ENCODE peak calls at places on chromosomes 11 and 22, in eight cellular contexts. S is fibroblast of pulmonary artery, I is cardiac muscle cell, A is endothelial cell, P is NB4, Q is cardiac fibroblast, R is MCF 10A, Y is PC-9. B is an unnamed sample.

GRCh38 chr11:10134975-10135481 is 159.0 kb downstream of the SBF2 start:
- DNase-seq in S (no peak), I (no peak), A (no peak), P (no peak), Q (no peak), R (no peak), Y (no peak), B (no peak)

GRCh38 chr11:4643084-4643483 is 698 bp upstream of the OR51E1 start:
- DNase-seq in S (no peak), I (no peak), A (no peak), P (no peak), Q (peak), R (no peak), Y (no peak), B (no peak)

GRCh38 chr11:124442847-124443246 is 2.6 kb downstream of the OR8B8 start:
- DNase-seq in S (no peak), I (no peak), A (no peak), P (no peak), Q (no peak), R (no peak), Y (no peak), B (no peak)

GRCh38 chr11:29159552-29160465 is 857.0 kb downstream of the KCNA4 start:
- DNase-seq in S (peak), I (peak), A (peak), P (peak), Q (peak), R (peak), Y (peak), B (no peak)

GRCh38 chr11:87144266-87144665 is 106.5 kb downstream of the TMEM135 start:
- DNase-seq in S (no peak), I (no peak), A (no peak), P (no peak), Q (no peak), R (peak), Y (no peak), B (no peak)

GRCh38 chr11:103364687-103365086 is 255.5 kb downstream of the DYNC2H1 start:
- DNase-seq in S (peak), I (no peak), A (no peak), P (no peak), Q (no peak), R (no peak), Y (no peak), B (no peak)

GRCh38 chr11:704189-704798 is 1.7 kb upstream of the EPS8L2 start:
- DNase-seq in S (no peak), I (no peak), A (no peak), P (no peak), Q (no peak), R (no peak), Y (no peak), B (no peak)

GRCh38 chr22:27223317-27224177 is 566.2 kb downstream of the MIAT start:
- DNase-seq in S (peak), I (peak), A (no peak), P (no peak), Q (peak), R (peak), Y (peak), B (no peak)

GRCh38 chr22:38218661-38219331 is 17.0 kb downstream of the MAFF start:
- DNase-seq in S (peak), I (peak), A (peak), P (no peak), Q (peak), R (peak), Y (peak), B (no peak)

GRCh38 chr11:36376888-36377758 is 81.0 kb downstream of the PRR5L start:
- DNase-seq in S (peak), I (peak), A (peak), P (no peak), Q (peak), R (peak), Y (peak), B (peak)

GRCh38 chr11:123301696-123302400 is 106.8 kb upstream of the CLMP start:
- DNase-seq in S (peak), I (peak), A (peak), P (peak), Q (peak), R (peak), Y (peak), B (peak)

GRCh38 chr11:76455331-76455730 is 10.5 kb downstream of the EMSY start:
- DNase-seq in S (peak), I (peak), A (peak), P (no peak), Q (no peak), R (no peak), Y (peak), B (no peak)

GRCh38 chr22:40498454-40499186 is 128.2 kb downstream of the SGSM3 start:
- DNase-seq in S (peak), I (peak), A (no peak), P (no peak), Q (peak), R (peak), Y (peak), B (no peak)

GRCh38 chr22:45164217-45165123 is 745 bp downstream of the NUP50 start:
- DNase-seq in S (peak), I (peak), A (peak), P (peak), Q (no peak), R (no peak), Y (peak), B (no peak)

GRCh38 chr22:46815896-46816721 is 53.7 kb downstream of the TBC1D22A start:
- DNase-seq in S (peak), I (peak), A (no peak), P (peak), Q (peak), R (peak), Y (no peak), B (no peak)

GRCh38 chr11:47348859-47349258 is 3.6 kb downstream of the MYBPC3 start:
- DNase-seq in S (peak), I (peak), A (no peak), P (peak), Q (peak), R (peak), Y (peak), B (no peak)

GRCh38 chr22:45425101-45425500 is 11.6 kb downstream of the RIBC2 start:
- DNase-seq in S (peak), I (peak), A (no peak), P (peak), Q (peak), R (no peak), Y (no peak), B (no peak)

GRCh38 chr11:44311339-44312261 is 1.7 kb upstream of the ALX4 start:
- DNase-seq in S (no peak), I (no peak), A (no peak), P (no peak), Q (no peak), R (no peak), Y (no peak), B (no peak)

GRCh38 chr11:83033972-83034672 is 37.6 kb downstream of the RAB30 start:
- DNase-seq in S (peak), I (peak), A (no peak), P (no peak), Q (peak), R (peak), Y (peak), B (no peak)

GRCh38 chr22:30073743-30074142 is 6.5 kb upstream of the HORMAD2 start:
- DNase-seq in S (no peak), I (no peak), A (no peak), P (no peak), Q (no peak), R (no peak), Y (no peak), B (no peak)

GRCh38 chr11:57425565-57426438 is 1.1 kb downstream of the SLC43A3 start:
- DNase-seq in S (peak), I (peak), A (no peak), P (peak), Q (peak), R (peak), Y (no peak), B (no peak)

GRCh38 chr11:88484873-88485621 is 147.5 kb upstream of the CTSC start:
- DNase-seq in S (peak), I (peak), A (peak), P (peak), Q (peak), R (peak), Y (peak), B (no peak)

GRCh38 chr11:1639102-1639620 is 9.6 kb downstream of the KRTAP5-5 start:
- DNase-seq in S (no peak), I (no peak), A (no peak), P (no peak), Q (no peak), R (no peak), Y (no peak), B (no peak)

GRCh38 chr11:45945392-45945999 is 23.0 kb downstream of the LARGE2 start:
- DNase-seq in S (no peak), I (no peak), A (no peak), P (no peak), Q (no peak), R (no peak), Y (no peak), B (no peak)

GRCh38 chr11:112082729-112083128 is 3.8 kb downstream of the TIMM8B start:
- DNase-seq in S (peak), I (peak), A (no peak), P (peak), Q (peak), R (peak), Y (no peak), B (no peak)

GRCh38 chr22:27512283-27512761 is 289.2 kb downstream of the MN1 start:
- DNase-seq in S (peak), I (peak), A (no peak), P (no peak), Q (peak), R (peak), Y (peak), B (no peak)

GRCh38 chr11:83206771-83207413 is 13.4 kb downstream of the ANKRD42 start:
- DNase-seq in S (peak), I (no peak), A (no peak), P (no peak), Q (peak), R (no peak), Y (no peak), B (no peak)

GRCh38 chr11:67384851-67385366 is 6.9 kb upstream of the RAD9A start:
- DNase-seq in S (peak), I (peak), A (no peak), P (no peak), Q (peak), R (peak), Y (peak), B (no peak)

GRCh38 chr11:30357872-30358271 is 35.0 kb downstream of the ARL14EP start:
- DNase-seq in S (no peak), I (no peak), A (no peak), P (no peak), Q (no peak), R (no peak), Y (no peak), B (no peak)

GRCh38 chr11:124837491-124837856 is 27.8 kb upstream of the ROBO3 start:
- DNase-seq in S (peak), I (peak), A (peak), P (peak), Q (peak), R (peak), Y (peak), B (no peak)

GRCh38 chr11:69718147-69718546 is 14.3 kb upstream of the FGF19 start:
- DNase-seq in S (peak), I (peak), A (peak), P (peak), Q (peak), R (no peak), Y (peak), B (no peak)

GRCh38 chr11:119305556-119306372 is 11.2 kb downstream of the MCAM start:
- DNase-seq in S (no peak), I (no peak), A (no peak), P (no peak), Q (no peak), R (no peak), Y (no peak), B (no peak)

GRCh38 chr11:12120031-12121008 is 9.9 kb downstream of the MICAL2 start:
- DNase-seq in S (peak), I (peak), A (no peak), P (no peak), Q (no peak), R (no peak), Y (no peak), B (no peak)

DNA sequence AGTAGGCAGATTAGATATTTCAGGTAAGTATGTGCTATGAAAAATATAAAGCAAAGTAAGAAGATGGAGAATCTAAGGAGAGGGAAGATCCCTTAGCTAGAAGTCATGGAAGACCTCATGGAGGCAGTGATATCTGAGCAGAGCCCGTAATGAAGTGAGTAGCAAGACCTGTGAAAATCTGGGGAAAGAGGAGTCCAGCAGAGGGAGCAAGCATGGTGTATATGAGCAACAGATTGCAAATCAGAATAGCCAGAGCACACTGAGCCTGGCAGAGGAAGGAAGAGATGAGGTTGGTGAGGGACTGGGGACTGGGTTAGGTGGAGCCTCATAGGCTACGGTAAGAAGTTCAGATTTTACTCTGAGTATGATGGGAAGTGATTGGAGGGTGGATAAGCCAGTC is 9.4 kb downstream of the LHFPL7 start:
- DNase-seq in S (peak), I (peak), A (peak), P (peak), Q (peak), R (peak), Y (no peak), B (no peak)
- TF ChIP-seq CTCF in S (peak), I (peak), A (no peak), P (peak), Q (peak), R (peak), Y (peak), B (no peak)

GRCh38 chr11:17770048-17770652 is 35.6 kb downstream of the KCNC1 start:
- DNase-seq in S (no peak), I (no peak), A (no peak), P (peak), Q (no peak), R (peak), Y (peak), B (no peak)
- TF ChIP-seq CTCF in S (peak), I (peak), A (no peak), P (peak), Q (peak), R (peak), Y (no peak), B (no peak)

GRCh38 chr11:122082203-122082602 is 33.8 kb downstream of the BLID start:
- DNase-seq in S (no peak), I (no peak), A (no peak), P (no peak), Q (no peak), R (no peak), Y (no peak), B (no peak)

GRCh38 chr11:122081073-122081472 is 34.9 kb downstream of the BLID start:
- DNase-seq in S (no peak), I (no peak), A (no peak), P (no peak), Q (no peak), R (no peak), Y (no peak), B (no peak)

GRCh38 chr11:122085712-122086111 is 30.3 kb downstream of the BLID start:
- DNase-seq in S (no peak), I (no peak), A (no peak), P (no peak), Q (no peak), R (no peak), Y (no peak), B (no peak)

GRCh38 chr11:122089111-122089510 is 26.9 kb downstream of the BLID start:
- DNase-seq in S (no peak), I (no peak), A (no peak), P (no peak), Q (no peak), R (no peak), Y (no peak), B (no peak)

DNA sequence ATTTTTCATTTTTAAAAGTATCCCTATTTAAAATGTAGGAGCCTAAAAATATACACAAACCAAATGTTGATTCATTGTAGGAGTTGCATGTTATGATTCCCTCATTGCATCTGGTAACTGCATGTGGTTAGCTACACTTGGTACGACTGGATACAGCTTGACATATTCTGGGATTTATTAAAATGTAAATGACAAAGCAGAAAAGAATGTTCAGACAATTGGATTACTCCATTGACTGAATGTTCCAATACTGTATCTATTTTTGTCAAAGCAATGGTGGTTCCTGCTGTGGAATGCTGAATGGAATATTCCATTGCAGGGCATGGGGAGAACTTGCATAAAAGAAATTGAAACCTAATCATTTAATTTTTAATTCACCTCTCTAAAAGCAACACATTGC is 30.8 kb downstream of the BLID start:
- DNase-seq in S (peak), I (peak), A (no peak), P (no peak), Q (peak), R (peak), Y (no peak), B (no peak)
- TF ChIP-seq CTCF in S (no peak), I (no peak), A (no peak), P (no peak), Q (no peak), R (no peak), Y (no peak), B (no peak)

DNA sequence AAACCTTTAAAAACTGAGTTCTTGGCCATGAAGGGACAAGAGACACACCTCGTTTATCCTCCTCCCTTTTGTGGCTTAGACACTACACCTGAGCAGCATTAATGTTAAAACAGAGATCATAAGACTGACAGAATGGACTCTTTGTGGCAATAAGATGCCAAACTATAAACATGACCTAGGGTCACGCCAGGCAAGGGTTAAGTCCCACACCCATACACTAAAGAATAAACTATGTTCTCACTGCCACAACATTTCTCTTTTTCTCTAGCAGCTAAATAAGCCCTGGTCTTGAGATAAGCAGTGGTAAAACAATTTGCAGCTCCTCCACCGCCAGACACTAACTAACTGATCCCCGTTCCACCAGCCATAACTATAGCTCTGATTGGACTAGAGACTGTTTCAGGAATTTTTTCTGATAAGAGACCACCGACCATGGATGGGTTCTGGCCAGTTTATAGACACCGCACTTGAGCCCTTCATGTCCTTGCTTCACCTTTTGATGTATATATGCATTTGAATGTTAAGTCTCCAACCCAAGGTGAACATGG is 4.9 kb upstream of the SLCO2B1 start:
- DNase-seq in S (no peak), I (no peak), A (no peak), P (no peak), Q (no peak), R (no peak), Y (no peak), B (no peak)
- TF ChIP-seq CTCF in S (no peak), I (no peak), A (no peak), P (no peak), Q (no peak), R (no peak), Y (no peak), B (no peak)

DNA sequence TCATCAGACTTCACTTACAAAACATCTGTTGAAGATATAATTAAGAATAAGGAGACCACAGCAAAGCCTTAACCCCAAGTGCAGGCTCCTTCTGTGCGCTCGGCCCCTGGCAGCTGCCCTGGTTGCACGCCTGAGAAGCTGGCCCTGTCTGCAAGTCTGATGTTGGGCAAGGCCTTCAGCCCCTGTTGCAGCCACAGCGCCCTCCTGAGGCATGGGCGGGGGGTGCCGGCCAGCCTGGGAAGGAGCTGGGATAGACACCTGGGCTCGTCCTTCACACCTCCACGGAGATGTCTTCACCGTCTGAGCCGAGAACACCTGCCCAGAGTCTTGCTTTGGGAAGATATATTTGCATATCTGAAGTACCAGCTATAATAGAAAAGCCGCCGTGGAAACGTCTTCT is 104.1 kb downstream of the MPPED1 start:
- DNase-seq in S (no peak), I (no peak), A (peak), P (no peak), Q (no peak), R (no peak), Y (no peak), B (no peak)
- TF ChIP-seq CTCF in S (no peak), I (no peak), A (no peak), P (no peak), Q (no peak), R (no peak), Y (no peak), B (no peak)

DNA sequence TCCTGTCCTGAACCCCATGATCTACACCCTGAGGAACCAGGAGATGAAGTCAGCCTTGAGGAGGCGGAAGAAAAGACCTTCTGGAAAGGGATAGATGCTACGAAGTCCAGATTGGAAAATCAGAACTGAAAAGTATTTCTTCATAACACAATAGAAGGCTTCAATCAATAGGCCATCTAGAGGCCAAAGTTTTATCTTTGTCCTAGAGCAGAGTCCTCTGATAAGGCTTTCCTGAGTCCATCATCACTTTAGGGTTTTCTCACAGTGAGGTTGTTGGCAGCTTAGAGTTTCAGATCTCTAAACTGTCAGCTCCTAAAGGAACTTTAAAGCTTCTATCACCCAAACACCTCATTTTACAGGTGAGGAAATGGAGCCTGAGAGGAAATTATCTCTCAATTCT is 21.3 kb downstream of the OR4D9 start:
- DNase-seq in S (no peak), I (no peak), A (no peak), P (no peak), Q (no peak), R (no peak), Y (no peak), B (no peak)
- TF ChIP-seq CTCF in S (no peak), I (no peak), A (no peak), P (no peak), Q (no peak), R (no peak), Y (no peak), B (no peak)

GRCh38 chr11:61896665-61897386 is 5.5 kb upstream of the FADS3 start:
- DNase-seq in S (no peak), I (no peak), A (no peak), P (no peak), Q (no peak), R (no peak), Y (no peak), B (no peak)
- TF ChIP-seq CTCF in S (no peak), I (no peak), A (no peak), P (no peak), Q (no peak), R (no peak), Y (no peak), B (no peak)

GRCh38 chr22:49551446-49551845 is 276.2 kb downstream of the BRD1 start:
- DNase-seq in S (no peak), I (no peak), A (no peak), P (no peak), Q (no peak), R (no peak), Y (no peak), B (no peak)

GRCh38 chr22:49549256-49549655 is 278.4 kb downstream of the BRD1 start:
- DNase-seq in S (no peak), I (no peak), A (no peak), P (no peak), Q (no peak), R (no peak), Y (no peak), B (no peak)

GRCh38 chr22:49549851-49550430 is 277.7 kb downstream of the BRD1 start:
- DNase-seq in S (no peak), I (no peak), A (no peak), P (no peak), Q (no peak), R (no peak), Y (no peak), B (no peak)

GRCh38 chr22:49551897-49552659 is 275.6 kb downstream of the BRD1 start:
- DNase-seq in S (no peak), I (no peak), A (no peak), P (no peak), Q (no peak), R (no peak), Y (no peak), B (peak)

GRCh38 chr22:49550766-49551362 is 276.8 kb downstream of the BRD1 start:
- DNase-seq in S (no peak), I (no peak), A (no peak), P (no peak), Q (no peak), R (no peak), Y (no peak), B (no peak)
- TF ChIP-seq CTCF in S (no peak), I (no peak), A (no peak), P (peak), Q (no peak), R (no peak), Y (peak), B (no peak)

B was measured in CD14-positive monocyte.